ENCODE peak calls at places on chromosomes 11 and 22, in eight cellular contexts. F is neuronal stem cell; M is CD4-positive, CD25-positive, alpha-beta regulatory T cell; B is sigmoid colon; G is aorta; K is tibial nerve; A is SK-N-SH; X is heart left ventricle. Q is an unnamed sample. For H3K9me3, the result is how much of the 10 kb centered on the place peaks cover.

GRCh38 chr11:33657757-33658156 is 42.9 kb downstream of the C11orf91 start:
- DNase-seq in F (no peak), M (no peak), B (no peak), G (no peak), K (no peak), A (no peak), X (no peak), Q (no peak)

GRCh38 chr11:14288189-14288935 is 70.6 kb downstream of the RRAS2 start:
- DNase-seq in F (no peak), M (no peak), B (no peak), G (no peak), K (no peak), A (no peak), X (no peak), Q (no peak)

GRCh38 chr11:102831128-102831708 is 12.2 kb downstream of the MMP3 start:
- DNase-seq in F (no peak), M (no peak), B (peak), G (peak), K (peak), A (peak), X (no peak), Q (no peak)

GRCh38 chr11:119149371-119150275 is 771 bp downstream of the ABCG4 start:
- DNase-seq in F (peak), M (no peak), B (no peak), G (no peak), K (no peak), A (peak), X (no peak), Q (no peak)

GRCh38 chr11:66639066-66639813 is 737 bp downstream of the RBM4 start:
- DNase-seq in F (no peak), M (peak), B (peak), G (no peak), K (no peak), A (no peak), X (no peak), Q (no peak)

GRCh38 chr11:68454767-68455166 is 5.8 kb upstream of the PPP6R3 start:
- DNase-seq in F (no peak), M (no peak), B (no peak), G (peak), K (no peak), A (no peak), X (no peak), Q (no peak)

GRCh38 chr11:109940816-109941215 is 152.4 kb upstream of the ZC3H12C start:
- DNase-seq in F (no peak), M (no peak), B (no peak), G (no peak), K (no peak), A (no peak), X (no peak), Q (no peak)

GRCh38 chr22:44033689-44034088 is 9.6 kb downstream of the PARVB start:
- DNase-seq in F (no peak), M (no peak), B (no peak), G (no peak), K (no peak), A (no peak), X (no peak), Q (no peak)

GRCh38 chr11:118126082-118126838 is 26.4 kb downstream of the SCN4B start:
- DNase-seq in F (no peak), M (no peak), B (no peak), G (no peak), K (no peak), A (no peak), X (no peak), Q (no peak)

GRCh38 chr11:9687736-9688494 is 24.0 kb downstream of the SWAP70 start:
- DNase-seq in F (no peak), M (no peak), B (no peak), G (no peak), K (no peak), A (no peak), X (no peak), Q (no peak)

GRCh38 chr11:62333768-62334167 is 3.5 kb upstream of the ASRGL1 start:
- DNase-seq in F (no peak), M (no peak), B (no peak), G (no peak), K (no peak), A (no peak), X (no peak), Q (no peak)

GRCh38 chr22:38754247-38755154 is 1.3 kb downstream of the SUN2 start:
- DNase-seq in F (no peak), M (no peak), B (peak), G (peak), K (peak), A (no peak), X (no peak), Q (no peak)

GRCh38 chr11:13277719-13278619 is at the start of gene BMAL1:
- DNase-seq in F (no peak), M (peak), B (peak), G (peak), K (peak), A (peak), X (peak), Q (peak)

GRCh38 chr11:16857186-16857585 is 118.7 kb downstream of the C11orf58 start:
- DNase-seq in F (no peak), M (no peak), B (no peak), G (no peak), K (no peak), A (no peak), X (peak), Q (no peak)

GRCh38 chr11:251550-251949 is 14.8 kb downstream of the PSMD13 start:
- DNase-seq in F (no peak), M (no peak), B (no peak), G (no peak), K (no peak), A (no peak), X (no peak), Q (no peak)

GRCh38 chr22:31075961-31076360 is 5.2 kb upstream of the SMTN start:
- DNase-seq in F (no peak), M (no peak), B (peak), G (peak), K (peak), A (no peak), X (peak), Q (no peak)

GRCh38 chr11:62645934-62646824 is at the start of gene GANAB:
- DNase-seq in F (peak), M (peak), B (peak), G (peak), K (peak), A (peak), X (peak), Q (peak)

GRCh38 chr11:115244758-115245157 is 259.5 kb downstream of the CADM1 start:
- DNase-seq in F (no peak), M (no peak), B (no peak), G (no peak), K (no peak), A (no peak), X (no peak), Q (no peak)

DNA sequence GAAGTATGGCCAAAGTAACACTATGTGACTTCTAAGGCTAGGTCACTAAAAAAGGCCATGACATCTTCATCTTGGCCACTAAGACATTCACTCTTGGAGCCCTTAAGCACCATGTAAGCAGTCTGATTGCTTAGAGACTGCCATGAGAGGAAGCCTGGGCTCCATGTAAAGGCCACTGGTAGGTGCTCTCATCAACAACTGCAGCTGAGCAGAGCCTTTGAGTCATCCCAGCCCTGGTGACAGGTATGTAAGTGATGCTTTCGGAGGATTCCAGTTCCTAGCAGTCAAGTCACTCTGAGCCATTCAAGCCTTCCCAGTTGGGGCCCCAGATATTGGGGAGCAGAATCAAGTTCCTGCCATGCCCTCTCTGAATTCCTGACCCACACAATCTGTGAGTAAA is 26.2 kb downstream of the GAB2 start:
- DNase-seq in F (no peak), M (no peak), B (no peak), G (no peak), K (no peak), A (no peak), X (no peak), Q (no peak)
- H3K9me3 ChIP-seq in F (under half), M (under half), B (under half), G (under half), K (under half), A (under half), X (under half), Q (under half)

DNA sequence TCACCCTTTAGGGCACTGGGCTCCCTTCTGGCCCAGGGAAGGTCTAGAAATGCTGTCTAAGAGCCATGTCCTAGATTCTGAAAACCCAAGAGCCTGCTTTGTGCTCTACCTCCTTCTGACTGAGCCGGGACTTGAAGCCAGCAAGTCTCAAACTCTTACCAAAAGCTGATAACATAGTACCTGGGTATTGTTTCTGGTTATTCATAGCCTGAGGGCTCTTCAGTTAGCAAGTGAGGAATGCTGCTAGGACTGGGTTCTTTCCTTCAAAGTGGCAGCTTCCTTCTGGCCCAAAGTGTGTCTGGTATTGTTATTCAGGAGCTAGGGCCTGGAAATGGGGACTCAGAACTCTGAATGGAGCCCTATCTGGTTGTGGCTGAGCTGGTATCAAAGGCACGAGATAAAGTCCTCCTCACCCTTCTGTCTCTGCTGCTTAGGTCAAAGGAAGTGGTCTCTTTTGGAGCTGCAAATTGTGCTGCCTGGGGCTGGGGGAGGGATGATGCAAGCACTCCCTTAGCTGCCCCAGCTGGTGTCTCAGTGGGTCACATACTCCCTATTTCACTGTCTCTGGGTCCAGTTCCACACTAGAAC is 696.0 kb upstream of the CCDC179 start:
- DNase-seq in F (no peak), M (no peak), B (no peak), G (no peak), K (no peak), A (no peak), X (no peak), Q (no peak)
- H3K27ac ChIP-seq in F (no peak), M (no peak), B (no peak), G (no peak), K (no peak), A (no peak), X (no peak), Q (no peak)

GRCh38 chr11:54944211-54944610 is 237.6 kb downstream of the OR4A5 start:
- DNase-seq in F (no peak), M (no peak), B (no peak), G (no peak), K (no peak), A (no peak), X (no peak), Q (no peak)
- H3K9me3 ChIP-seq in F (under half), M (under half), B (under half), G (under half), K (under half), A (under half), X (under half), Q (under half)

DNA sequence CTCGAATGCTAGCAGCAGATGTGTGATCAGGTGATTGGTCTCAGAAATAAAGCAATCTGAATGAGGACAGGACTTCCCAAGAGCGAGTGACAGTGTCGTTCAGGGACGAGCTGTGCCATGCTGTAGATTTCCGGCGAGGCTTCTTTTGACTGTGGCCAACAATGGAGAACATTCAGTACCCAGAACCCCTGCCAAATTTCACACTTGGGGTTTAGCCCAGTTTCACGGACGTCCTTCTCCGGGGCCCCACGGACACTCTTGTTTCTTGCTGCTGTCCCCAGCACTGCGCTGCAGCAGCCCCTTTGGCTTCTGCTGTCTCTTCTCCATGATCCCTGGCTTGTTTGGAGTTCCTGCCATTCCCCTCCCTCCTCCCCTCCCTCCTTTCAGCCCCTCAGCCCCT is 115.1 kb upstream of the GRAMD1B start:
- DNase-seq in F (no peak), M (no peak), B (no peak), G (no peak), K (no peak), A (no peak), X (no peak), Q (no peak)
- H3K27ac ChIP-seq in F (no peak), M (no peak), B (no peak), G (no peak), K (no peak), A (no peak), X (peak), Q (no peak)